ENCODE peak calls at places on chromosomes 5 and 9, in four cellular contexts. K, Z, V and H are unnamed samples.

GRCh38 chr9:130470269-130470668 is 25.5 kb downstream of the ASS1 start:
- DNase-seq in Z (no peak), V (no peak), K (no peak), H (no peak)

GRCh38 chr9:109422641-109423040 is 75.5 kb downstream of the PTPN3 start:
- DNase-seq in V (no peak), K (no peak), Z (no peak), H (no peak)

GRCh38 chr9:112731971-112732370 is 14.1 kb upstream of the INIP start:
- DNase-seq in V (peak; percentile 60), Z (no peak), K (no peak), H (no peak)

GRCh38 chr9:131984564-131984963 is 95.1 kb downstream of the MED27 start:
- DNase-seq in K (no peak), V (no peak), Z (no peak), H (no peak)

GRCh38 chr5:69083412-69083811 is 10.4 kb upstream of the SLC30A5 start:
- DNase-seq in V (peak; percentile 66), Z (no peak), K (no peak), H (peak; percentile 26)

GRCh38 chr5:74199436-74200210 is 440.9 kb downstream of the ENC1 start:
- DNase-seq in Z (no peak), V (no peak), K (no peak), H (no peak)

GRCh38 chr9:2227468-2227867 is 212.3 kb downstream of the SMARCA2 start:
- DNase-seq in K (peak; percentile 86), V (no peak), Z (no peak), H (no peak)

GRCh38 chr9:99016681-99017387 is 73.1 kb downstream of the COL15A1 start:
- DNase-seq in Z (no peak), K (no peak), V (no peak), H (no peak)

GRCh38 chr9:112914524-112914923 is 23.8 kb upstream of the SLC46A2 start:
- DNase-seq in V (no peak), Z (no peak), K (no peak), H (no peak)

DNA sequence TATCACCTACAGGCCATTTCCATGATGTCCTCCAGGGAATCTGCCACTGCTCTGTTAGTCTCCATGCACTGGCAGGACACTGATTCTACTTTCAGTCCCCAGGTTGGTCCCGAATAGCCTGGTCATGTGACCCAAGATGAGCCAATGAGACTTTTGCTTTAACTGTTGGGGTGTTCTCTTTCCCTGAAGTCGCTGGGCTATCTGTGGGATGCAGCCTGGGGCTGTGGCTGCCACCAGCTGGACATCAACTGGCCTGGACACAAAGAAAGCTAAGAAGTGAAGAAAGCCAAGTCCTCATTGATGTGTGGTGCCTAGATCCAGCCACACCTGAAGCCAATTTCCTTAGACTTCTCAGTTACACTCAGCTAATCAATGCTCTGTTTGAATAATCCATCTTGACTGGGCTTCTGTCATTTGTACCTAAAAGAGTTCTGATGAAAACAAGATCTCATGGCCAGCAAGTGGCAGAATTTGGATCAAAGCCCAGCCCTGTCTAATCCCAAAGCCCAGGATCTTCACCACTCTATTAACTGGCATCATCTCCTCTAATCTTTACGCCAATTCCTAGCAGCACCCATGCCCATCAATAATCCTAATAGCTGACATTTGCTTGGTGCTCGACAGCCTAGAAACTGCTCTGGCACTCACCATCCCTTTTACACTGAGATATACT is 37.1 kb downstream of the SH3PXD2B start:
- DNase-seq in V (no peak), K (no peak), Z (no peak), H (no peak)
- H3K4me1 ChIP-seq in V (peaks cover 55% of the 10 kb centered on the region), K (peaks cover 55% of the 10 kb centered on the region), Z (peaks cover 83% of the 10 kb centered on the region), H (peaks cover 18% of the 10 kb centered on the region)

GRCh38 chr5:168737066-168737465 is 157.9 kb upstream of the PANK3 start:
- DNase-seq in V (no peak), K (no peak), Z (no peak), H (no peak)

GRCh38 chr5:168728812-168729211 is 149.6 kb upstream of the PANK3 start:
- DNase-seq in V (no peak), Z (no peak), K (no peak), H (no peak)

GRCh38 chr5:168736201-168736940 is 157.2 kb upstream of the PANK3 start:
- DNase-seq in Z (no peak), K (no peak), V (no peak), H (no peak)

GRCh38 chr5:168734657-168735344 is 155.6 kb upstream of the PANK3 start:
- DNase-seq in K (peak; percentile 52), V (no peak), Z (no peak), H (no peak)

DNA sequence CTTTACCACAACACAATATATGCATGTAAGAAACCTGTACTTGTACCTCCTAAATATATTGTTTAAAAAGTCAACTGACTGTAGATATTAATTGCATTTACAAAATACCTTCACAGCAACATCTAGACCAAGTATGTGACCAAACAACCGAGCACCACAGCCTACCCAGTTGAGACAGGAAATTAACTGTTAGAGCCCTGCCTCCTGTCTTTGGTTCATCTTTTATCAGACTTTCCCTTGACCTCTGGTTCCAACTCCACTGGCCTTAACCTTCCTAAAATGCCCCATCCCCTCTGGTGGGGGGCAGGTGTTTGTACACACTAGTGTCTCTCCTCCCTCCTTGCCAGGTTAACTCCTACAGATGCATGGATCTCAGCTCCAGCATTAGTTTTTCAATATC is 155.0 kb upstream of the PANK3 start:
- DNase-seq in Z (no peak), V (no peak), K (no peak), H (no peak)
- H3K4me3 ChIP-seq in Z (no peak overlapping the region), V (no peak overlapping the region), K (no peak overlapping the region), H (no peak overlapping the region)

DNA sequence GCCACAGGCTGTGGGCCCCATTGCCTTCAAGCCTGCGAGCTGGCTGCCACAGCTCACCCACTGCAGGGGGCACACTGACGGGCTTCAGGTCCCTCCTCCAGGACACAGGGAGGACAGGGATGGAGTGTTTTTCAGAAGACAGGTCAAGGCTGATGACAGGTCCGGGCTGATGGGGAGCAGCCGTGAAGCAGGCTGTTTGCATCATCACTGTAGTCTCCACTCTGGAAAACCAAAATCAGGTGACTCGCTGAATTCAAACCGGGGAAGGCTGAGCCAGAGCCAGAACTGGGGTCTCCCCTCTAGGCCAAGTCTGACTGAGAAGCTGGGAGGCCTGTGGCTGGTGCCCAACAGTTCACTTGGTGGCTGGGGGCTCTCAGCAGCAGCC is 48.5 kb downstream of the OLFM1 start:
- DNase-seq in K (no peak), Z (no peak), V (no peak), H (no peak)
- H3K9me3 ChIP-seq in K (no peaks in the 10 kb centered on the region), Z (no peaks in the 10 kb centered on the region), V (no peaks in the 10 kb centered on the region), H (peaks cover 12% of the 10 kb centered on the region)

GRCh38 chr5:151252762-151253603 is at the start of gene GM2A:
- DNase-seq in V (peak; percentile 100), Z (peak; percentile 100), K (peak; percentile 99), H (peak; percentile 99)
- H3K4me1 ChIP-seq in V (peaks cover 14% of the 10 kb centered on the region), Z (peaks cover 46% of the 10 kb centered on the region), K (peaks cover 4% of the 10 kb centered on the region), H (no peaks in the 10 kb centered on the region)

GRCh38 chr5:172779968-172780350 is 9.0 kb upstream of the DUSP1 start:
- DNase-seq in V (peak; percentile 65), Z (no peak), K (no peak), H (no peak)

GRCh38 chr5:172775326-172776234 is 4.6 kb upstream of the DUSP1 start:
- DNase-seq in K (peak; percentile 77), Z (peak; percentile 93), V (peak; percentile 84), H (no peak)

GRCh38 chr5:172776235-172776594 is 5.2 kb upstream of the DUSP1 start:
- DNase-seq in Z (no peak), V (no peak), K (no peak), H (no peak)

GRCh38 chr5:172778223-172778814 is 7.3 kb upstream of the DUSP1 start:
- DNase-seq in K (peak; percentile 76), V (peak; percentile 70), Z (no peak), H (no peak)

GRCh38 chr5:172777381-172778222 is 6.6 kb upstream of the DUSP1 start:
- DNase-seq in Z (peak; percentile 93), K (peak; percentile 91), V (peak; percentile 95), H (no peak)
- H3K4me3 ChIP-seq in Z (no peak overlapping the region), K (no peak overlapping the region), V (no peak overlapping the region), H (no peak overlapping the region)

GRCh38 chr5:2695200-2695891 is 56.1 kb downstream of the IRX2 start:
- DNase-seq in Z (no peak), V (no peak), K (no peak), H (no peak)

GRCh38 chr5:2687746-2688145 is 63.7 kb downstream of the IRX2 start:
- DNase-seq in K (no peak), V (no peak), Z (no peak), H (no peak)

GRCh38 chr5:2690293-2690692 is 61.2 kb downstream of the IRX2 start:
- DNase-seq in V (no peak), K (no peak), Z (no peak), H (no peak)

GRCh38 chr5:2688586-2688985 is 62.9 kb downstream of the IRX2 start:
- DNase-seq in Z (no peak), V (no peak), K (no peak), H (no peak)

GRCh38 chr5:2691530-2691929 is 59.9 kb downstream of the IRX2 start:
- DNase-seq in Z (no peak), V (no peak), K (no peak), H (no peak)
- H3K9me3 ChIP-seq in Z (no peaks in the 10 kb centered on the region), V (no peaks in the 10 kb centered on the region), K (no peaks in the 10 kb centered on the region), H (peaks cover 3% of the 10 kb centered on the region)

DNA sequence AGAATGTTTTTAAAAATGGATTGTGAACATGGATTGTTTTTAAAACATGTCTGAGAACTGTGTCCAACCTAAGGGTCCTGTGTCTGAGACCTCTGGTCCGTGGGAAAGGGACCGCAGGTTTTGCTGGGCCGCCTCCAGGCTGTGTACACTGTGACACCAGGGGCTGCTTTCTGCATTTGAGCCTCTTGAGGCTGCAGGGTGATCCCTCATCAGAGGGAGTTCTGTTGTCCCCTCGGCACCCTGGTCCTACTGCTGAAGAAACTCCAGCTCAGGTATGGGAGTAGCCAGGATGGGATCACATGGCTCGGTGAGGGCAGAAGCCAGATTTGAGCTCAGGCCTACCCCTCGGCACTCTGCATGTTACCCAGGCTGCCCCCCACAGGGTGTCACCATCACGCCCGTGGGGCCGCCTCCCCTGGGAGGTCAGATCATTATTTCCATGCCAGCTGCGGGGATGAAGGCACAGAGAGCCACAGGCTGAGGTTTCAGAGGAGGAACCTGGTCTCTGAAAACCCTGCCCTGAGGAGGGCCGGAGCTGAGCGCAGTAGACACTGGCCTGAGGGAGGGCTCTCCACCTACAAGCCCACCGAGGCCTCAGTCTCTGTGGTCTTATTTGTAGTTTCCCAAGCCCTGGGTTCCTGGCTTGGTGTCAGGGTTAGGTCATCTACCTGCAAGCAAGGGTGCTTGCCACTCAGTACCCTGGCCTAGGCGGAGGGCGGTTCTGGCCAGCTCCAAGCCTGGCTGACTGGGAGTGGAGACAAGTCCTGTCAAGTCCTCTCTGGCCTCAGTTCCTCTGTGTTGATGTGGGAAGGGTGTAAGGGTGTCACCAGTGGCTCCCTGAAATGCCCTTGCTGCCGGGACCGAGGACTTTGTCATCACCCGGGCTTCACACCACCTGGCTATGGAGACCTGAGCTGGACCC is 2.8 kb downstream of the PRR7 start:
- DNase-seq in Z (no peak), V (no peak), K (no peak), H (no peak)
- H3K4me1 ChIP-seq in Z (peaks cover 32% of the 10 kb centered on the region), V (peaks cover 27% of the 10 kb centered on the region), K (peaks cover 10% of the 10 kb centered on the region), H (peaks cover 26% of the 10 kb centered on the region)

DNA sequence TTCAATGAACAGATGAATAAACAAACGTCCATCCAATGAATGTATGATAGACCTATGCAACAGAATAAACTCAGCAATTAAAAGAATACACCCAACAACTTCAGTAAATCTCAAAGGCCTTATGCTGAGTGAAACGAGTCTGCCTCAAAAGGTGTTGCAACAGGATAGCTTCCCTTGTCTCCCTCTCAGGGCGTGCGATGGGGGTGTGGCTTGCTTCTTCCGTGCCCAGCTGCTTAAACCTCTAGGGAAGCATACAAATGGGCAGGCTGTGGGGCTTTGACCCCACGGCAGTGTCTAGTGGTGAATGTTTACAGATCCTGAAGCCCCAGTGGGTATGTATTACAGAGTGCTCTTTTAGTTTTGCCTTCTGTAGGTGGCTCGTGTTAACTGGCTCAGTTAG is 87.0 kb upstream of the CCL21 start:
- DNase-seq in Z (peak; percentile 47), K (no peak), V (no peak), H (no peak)
- H3K4me3 ChIP-seq in Z (no peak overlapping the region), K (no peak overlapping the region), V (no peak overlapping the region), H (no peak overlapping the region)